ENCODE peak calls at places on chromosomes 11 and 22, in four cellular contexts. T is CD8-positive, alpha-beta T cell; J is transverse colon; M is hepatocyte. H is an unnamed sample.

GRCh38 chr11:124646148-124646547 is 23.5 kb downstream of the TBRG1 start:
- DNase-seq in T (no peak), J (no peak), M (no peak), H (no peak)

GRCh38 chr11:128297805-128298204 is 289.6 kb downstream of the ETS1 start:
- DNase-seq in T (no peak), J (no peak), M (no peak), H (no peak)

GRCh38 chr22:27866136-27867091 is 52.6 kb downstream of the PITPNB start:
- DNase-seq in T (no peak), J (no peak), M (peak), H (no peak)

GRCh38 chr11:60838132-60838531 is 3.8 kb upstream of the CCDC86 start:
- DNase-seq in T (no peak), J (no peak), M (no peak), H (peak)

GRCh38 chr11:15213471-15214231 is 98.9 kb downstream of the INSC start:
- DNase-seq in T (no peak), J (no peak), M (peak), H (no peak)

GRCh38 chr11:24298126-24298525 is 198.7 kb upstream of the LUZP2 start:
- DNase-seq in T (no peak), J (no peak), M (no peak), H (no peak)

GRCh38 chr11:122668562-122669090 is 13.1 kb downstream of the UBASH3B start:
- DNase-seq in T (no peak), J (no peak), M (no peak), H (no peak)

GRCh38 chr22:28034760-28035401 is 115.8 kb upstream of the PITPNB start:
- DNase-seq in T (peak), J (peak), M (peak), H (no peak)

GRCh38 chr11:114197799-114198500 is 98.2 kb upstream of the NNMT start:
- DNase-seq in T (no peak), J (peak), M (peak), H (no peak)

GRCh38 chr11:119155733-119156492 is 7.1 kb downstream of the ABCG4 start:
- DNase-seq in T (no peak), J (peak), M (no peak), H (peak)

GRCh38 chr11:100681064-100681502 is 6.0 kb upstream of the ARHGAP42 start:
- DNase-seq in T (peak), J (peak), M (peak), H (peak)

GRCh38 chr22:21569459-21570161 is 2.1 kb downstream of the UBE2L3 start:
- DNase-seq in T (no peak), J (no peak), M (no peak), H (no peak)

GRCh38 chr22:21568207-21569075 is 927 bp downstream of the UBE2L3 start:
- DNase-seq in T (peak), J (peak), M (peak), H (peak)

GRCh38 chr22:21571679-21572078 is 4.2 kb downstream of the UBE2L3 start:
- DNase-seq in T (no peak), J (no peak), M (no peak), H (no peak)

GRCh38 chr22:21567456-21568206 is at the start of gene UBE2L3:
- DNase-seq in T (peak), J (peak), M (peak), H (peak)

DNA sequence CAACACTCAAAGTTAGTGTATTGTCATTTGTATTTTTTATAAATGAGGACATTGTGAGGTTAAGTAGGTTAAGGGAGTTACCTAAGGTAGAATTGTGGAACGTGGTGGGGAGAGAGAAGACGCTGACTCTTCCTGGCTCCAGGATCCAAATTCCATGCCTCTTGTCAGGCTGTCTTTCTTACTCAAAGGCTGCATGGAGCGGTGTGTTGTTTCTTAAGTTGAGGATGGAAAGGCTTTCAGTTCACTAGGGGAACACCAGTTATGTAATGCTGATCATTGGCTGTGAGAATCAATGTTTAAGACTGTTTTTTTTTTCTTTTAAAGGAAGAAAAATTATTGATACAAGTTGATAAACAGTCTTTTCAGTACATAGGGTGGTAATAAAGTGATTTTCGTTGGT is 2.9 kb downstream of the UBE2L3 start:
- DNase-seq in T (no peak), J (no peak), M (no peak), H (no peak)
- TF ChIP-seq CTCF in T (no peak), J (no peak), M (no peak), H (no peak)

DNA sequence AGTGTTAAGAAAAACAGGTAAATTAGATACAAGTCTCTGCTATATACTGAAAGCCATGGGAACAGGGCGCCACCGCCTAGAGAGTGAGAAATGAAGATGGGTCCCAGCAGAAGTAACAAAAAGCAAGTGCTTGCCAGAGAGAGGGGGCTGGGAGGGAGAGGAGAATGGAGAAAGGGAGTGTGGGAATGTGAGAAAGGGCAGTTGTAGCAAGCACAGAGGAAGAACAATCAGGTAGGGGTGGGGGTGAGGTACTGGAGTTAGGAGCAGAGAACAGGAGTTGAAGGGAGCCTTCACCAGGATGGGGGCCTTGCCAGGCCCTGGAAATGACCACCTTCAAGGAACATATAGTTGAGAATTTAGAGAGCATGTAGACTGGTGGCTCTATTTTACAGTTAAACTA is 66.8 kb downstream of the TCF20 start:
- DNase-seq in T (no peak), J (no peak), M (no peak), H (no peak)
- H3K27ac ChIP-seq in T (no peak), J (no peak), M (no peak), H (no peak)

GRCh38 chr11:92382311-92382710 is 157.7 kb downstream of the FAT3 start:
- DNase-seq in T (no peak), J (no peak), M (no peak), H (no peak)
- TF ChIP-seq CTCF in T (no peak), J (no peak), M (no peak), H (no peak)

GRCh38 chr11:106552694-106553203 is 465.5 kb downstream of the GUCY1A2 start:
- DNase-seq in T (no peak), J (no peak), M (no peak), H (no peak)
- H3K27ac ChIP-seq in T (no peak), J (no peak), M (no peak), H (no peak)

GRCh38 chr22:46833228-46833627 is 70.8 kb downstream of the TBC1D22A start:
- DNase-seq in T (no peak), J (no peak), M (peak), H (no peak)
- TF ChIP-seq CTCF in T (no peak), J (no peak), M (peak), H (no peak)